ENCODE peak calls at places on chromosomes 5 and 9, in four cellular contexts. G is AG04450, V is HFF-Myc, Z is OCI-LY7. X is an unnamed sample.

GRCh38 chr5:82956600-82956999 is 120.6 kb downstream of the TMEM167A start:
- DNase-seq in G (no peak), V (no peak), Z (no peak), X (no peak)

GRCh38 chr9:106298997-106299396 is 564.0 kb upstream of the ZNF462 start:
- DNase-seq in G (no peak), V (no peak), Z (no peak), X (no peak)

GRCh38 chr5:65866837-65867508 is 59.4 kb upstream of the ERBIN start:
- DNase-seq in G (no peak), V (no peak), Z (no peak), X (no peak)

GRCh38 chr5:177987326-177987725 is 8.7 kb downstream of the PROP1 start:
- DNase-seq in G (no peak), V (no peak), Z (no peak), X (no peak)

GRCh38 chr5:105581988-105582690 is 2019.5 kb upstream of the NUDT12 start:
- DNase-seq in G (no peak), V (no peak), Z (no peak), X (no peak)

GRCh38 chr5:88507261-88507660 is 238.6 kb upstream of the TMEM161B start:
- DNase-seq in G (no peak), V (no peak), Z (no peak), X (no peak)

GRCh38 chr9:129595323-129595741 is 25.6 kb downstream of the C9orf50 start:
- DNase-seq in G (no peak), V (no peak), Z (no peak), X (no peak)

GRCh38 chr9:72592501-72593403 is 71.3 kb downstream of the TMC1 start:
- DNase-seq in G (peak; percentile 42), V (peak; percentile 39), Z (peak; percentile 52), X (peak; percentile 50)

GRCh38 chr9:112380771-112381181 is 868 bp downstream of the HSDL2 start:
- DNase-seq in G (no peak), V (no peak), Z (peak; percentile 35), X (peak; percentile 29)

GRCh38 chr9:68427216-68427994 is 71.0 kb downstream of the PGM5 start:
- DNase-seq in G (no peak), V (no peak), Z (no peak), X (no peak)

GRCh38 chr9:71975833-71976232 is 64.4 kb downstream of the C9orf85 start:
- DNase-seq in G (no peak), V (no peak), Z (peak; percentile 19), X (no peak)

GRCh38 chr9:117714282-117714681 is 10.1 kb downstream of the TLR4 start:
- DNase-seq in G (no peak), V (no peak), Z (no peak), X (no peak)

GRCh38 chr9:126781186-126781585 is 23.7 kb upstream of the ZBTB43 start:
- DNase-seq in G (no peak), V (no peak), Z (no peak), X (no peak)

GRCh38 chr5:103519550-103519949 is 43.0 kb downstream of the NUDT12 start:
- DNase-seq in G (no peak), V (no peak), Z (no peak), X (no peak)
- TF ChIP-seq CTCF in G (peak; percentile 40), V (no peak), Z (peak; percentile 35), X (no peak)

GRCh38 chr5:118060833-118061232 is 927.5 kb downstream of the DTWD2 start:
- DNase-seq in G (no peak), V (no peak), Z (no peak), X (no peak)
- TF ChIP-seq CTCF in G (peak; percentile 4), V (peak; percentile 11), Z (peak; percentile 46), X (no peak)

GRCh38 chr9:4932681-4933080 is 52.4 kb upstream of the JAK2 start:
- DNase-seq in G (no peak), V (no peak), Z (no peak), X (no peak)

GRCh38 chr9:4927701-4928100 is 57.4 kb upstream of the JAK2 start:
- DNase-seq in G (no peak), V (no peak), Z (no peak), X (no peak)

GRCh38 chr9:4927043-4927471 is 58.0 kb upstream of the JAK2 start:
- DNase-seq in G (no peak), V (no peak), Z (no peak), X (no peak)

GRCh38 chr9:4933177-4933576 is 51.9 kb upstream of the JAK2 start:
- DNase-seq in G (no peak), V (no peak), Z (no peak), X (no peak)

DNA sequence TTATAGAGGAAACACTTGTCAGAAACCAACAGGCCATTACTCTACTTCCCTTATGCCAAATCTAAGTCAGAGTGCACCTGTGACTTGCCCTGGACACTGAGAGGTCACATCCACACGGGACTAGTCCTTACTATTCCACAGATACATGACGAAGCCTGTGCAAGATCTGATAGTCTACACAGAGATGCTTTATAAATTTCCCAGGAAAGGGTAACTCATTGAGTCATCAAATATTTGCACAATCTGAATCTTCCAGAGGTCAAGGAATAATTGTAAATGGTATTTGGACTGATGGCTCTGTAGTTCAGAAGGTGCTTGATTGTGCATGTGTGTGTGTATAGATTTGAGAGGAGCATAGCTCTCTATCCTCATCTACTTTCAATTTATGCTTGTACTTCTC is 55.2 kb upstream of the JAK2 start:
- DNase-seq in G (no peak), V (no peak), Z (no peak), X (no peak)
- TF ChIP-seq CTCF in G (no peak), V (no peak), Z (no peak), X (no peak)

GRCh38 chr5:14810282-14810681 is 61.3 kb downstream of the ANKH start:
- DNase-seq in G (no peak), V (no peak), Z (no peak), X (no peak)

GRCh38 chr5:14806452-14806851 is 65.1 kb downstream of the ANKH start:
- DNase-seq in G (peak; percentile 26), V (peak; percentile 87), Z (no peak), X (no peak)

GRCh38 chr5:14809369-14810144 is 62.0 kb downstream of the ANKH start:
- DNase-seq in G (peak; percentile 46), V (peak; percentile 89), Z (peak; percentile 87), X (peak; percentile 75)

GRCh38 chr5:14810941-14811573 is 60.5 kb downstream of the ANKH start:
- DNase-seq in G (no peak), V (no peak), Z (peak; percentile 36), X (no peak)

DNA sequence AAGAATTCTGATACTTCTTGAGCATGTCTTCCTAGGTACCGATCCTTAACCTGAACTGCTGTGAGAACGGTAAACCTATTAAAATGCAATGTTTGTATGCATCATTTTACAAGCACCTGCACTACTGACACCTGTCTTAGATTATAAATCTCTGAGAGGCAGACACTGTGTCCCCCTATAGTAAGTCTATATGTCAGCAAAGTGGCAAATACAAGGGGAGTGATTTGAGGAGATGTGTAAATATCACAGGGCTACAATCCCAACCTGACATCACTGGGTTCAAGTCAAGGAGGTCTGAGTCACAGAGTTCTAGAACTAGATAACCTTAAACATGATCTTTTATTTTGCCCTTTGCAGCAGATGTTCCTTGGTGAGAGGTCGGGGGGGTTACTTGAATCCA is 64.1 kb downstream of the ANKH start:
- DNase-seq in G (no peak), V (no peak), Z (no peak), X (no peak)
- TF ChIP-seq CTCF in G (no peak), V (no peak), Z (no peak), X (no peak)

DNA sequence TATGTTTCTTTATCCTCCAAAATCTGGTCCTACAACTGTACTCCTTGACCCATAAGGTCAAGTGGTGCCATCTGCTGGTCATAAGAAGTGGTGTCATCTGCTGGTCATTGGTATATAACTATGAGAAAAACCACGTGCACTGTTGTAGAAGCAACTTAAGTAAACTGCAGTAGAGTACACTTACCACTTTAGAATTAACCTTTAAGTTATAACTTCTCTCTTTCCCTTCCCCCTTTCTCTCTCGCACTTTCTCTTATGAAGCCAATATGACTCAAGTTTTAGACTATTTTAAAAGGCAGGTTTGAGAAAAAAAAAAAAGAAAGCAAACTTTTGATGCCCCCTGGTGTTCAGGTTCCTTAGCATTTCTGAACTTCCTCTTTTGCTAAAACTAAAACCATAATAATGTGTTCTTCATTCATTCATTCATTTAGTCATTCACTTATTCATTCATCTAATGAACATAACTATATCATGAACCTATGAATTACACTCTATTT is 12.8 kb upstream of the MTAP start:
- DNase-seq in G (peak; percentile 88), V (peak; percentile 81), Z (peak; percentile 90), X (peak; percentile 58)
- TF ChIP-seq CTCF in G (peak; percentile 68), V (peak; percentile 61), Z (peak; percentile 99), X (peak; percentile 78)

DNA sequence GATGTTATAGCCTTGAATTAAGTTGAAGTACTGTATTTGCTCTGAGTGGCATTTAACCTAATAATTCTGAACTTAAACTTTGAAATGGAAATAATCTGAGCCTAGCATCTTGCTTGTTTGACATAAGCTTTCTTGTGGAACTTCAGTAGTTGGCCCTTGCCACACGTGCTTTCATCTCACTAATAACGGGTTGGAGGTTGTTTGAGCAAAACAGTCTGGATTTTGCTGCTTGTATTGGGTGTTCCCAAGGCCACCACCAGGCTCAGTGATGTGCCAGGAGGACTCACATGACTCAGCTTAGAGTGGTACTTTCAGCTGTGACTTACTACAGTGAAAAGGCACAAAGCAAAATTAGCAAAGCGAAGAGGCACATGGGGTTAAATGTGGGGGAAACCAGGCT is 35.7 kb downstream of the SECISBP2 start:
- DNase-seq in G (no peak), V (no peak), Z (no peak), X (no peak)
- TF ChIP-seq CTCF in G (no peak), V (no peak), Z (no peak), X (no peak)

GRCh38 chr5:122774861-122775712 is at the start of gene SNX2:
- DNase-seq in G (peak; percentile 46), V (peak; percentile 27), Z (peak; percentile 91), X (peak; percentile 92)
- TF ChIP-seq CTCF in G (peak; percentile 14), V (no peak), Z (no peak), X (no peak)

DNA sequence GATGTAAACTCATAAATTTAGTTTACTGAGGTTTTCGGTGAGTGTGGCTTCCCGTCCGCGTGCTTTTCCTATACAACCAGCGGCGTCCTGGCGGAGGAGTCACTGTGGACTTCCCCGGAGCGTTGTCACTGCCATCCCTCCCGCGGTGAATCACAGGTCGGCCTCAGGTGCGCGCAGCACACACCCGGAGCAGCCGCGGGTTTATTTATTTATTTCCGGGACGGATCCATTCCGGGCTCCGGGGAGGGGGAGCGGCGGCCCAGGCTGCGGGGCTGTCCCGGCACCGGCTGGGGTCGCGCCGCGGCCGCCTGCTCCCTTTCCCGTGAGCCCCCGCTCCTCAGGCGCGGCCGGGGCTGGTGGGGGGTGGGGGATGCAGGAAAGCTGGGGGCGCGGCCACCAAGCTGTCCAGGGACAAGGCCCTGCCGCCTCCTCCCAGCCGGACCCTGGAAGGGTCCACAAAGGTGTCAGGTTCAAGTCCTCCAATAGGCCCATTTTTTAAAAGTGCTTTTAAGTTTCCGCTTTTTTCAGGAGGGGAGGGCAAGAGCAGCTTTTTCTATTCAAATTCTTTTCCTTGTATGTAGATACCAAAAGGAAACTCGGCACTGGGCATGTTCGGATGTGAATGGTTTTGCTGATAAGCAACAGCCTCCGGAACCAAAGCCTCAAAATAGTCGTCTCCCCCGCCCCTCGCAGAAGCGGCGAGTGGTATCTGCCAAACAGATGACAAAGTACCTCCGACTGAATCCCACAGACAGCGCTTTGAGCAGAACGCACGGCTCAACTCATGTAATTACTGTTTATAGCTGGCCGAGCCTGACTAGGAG is 192.5 kb downstream of the CD180 start:
- DNase-seq in G (peak; percentile 59), V (peak; percentile 72), Z (peak; percentile 92), X (peak; percentile 31)
- TF ChIP-seq CTCF in G (no peak), V (no peak), Z (no peak), X (no peak)

X was measured in GM10248.